ENCODE peak calls at places on chromosomes 3 and 15, in ten cellular contexts. Y is esophagus squamous epithelium, M is adrenal gland, A is IMR-90, V is upper lobe of left lung, G is right lobe of liver, Q is body of pancreas, E is breast epithelium, Z is uterus, R is GM12878. J is an unnamed sample.

GRCh38 chr3:129428020-129428381 is 435 bp downstream of the EFCAB12 start:
- DNase-seq in Y (no peak), V (no peak), Q (no peak), E (no peak), Z (no peak), A (no peak), R (no peak), M (peak; percentile 58), G (no peak), J (no peak)

GRCh38 chr15:70247281-70247680 is 149.6 kb upstream of the TLE3 start:
- DNase-seq in Q (no peak), E (no peak), A (no peak), V (no peak), G (no peak), Y (no peak), M (no peak), R (no peak), Z (no peak), J (no peak)

GRCh38 chr3:129013491-129013891 is 12.4 kb downstream of the EFCC1 start:
- DNase-seq in Y (no peak), V (no peak), Q (no peak), G (no peak), R (no peak), Z (no peak), E (no peak), A (no peak), M (no peak), J (peak; percentile 71)

GRCh38 chr3:190017575-190018288 is 103.0 kb downstream of the P3H2 start:
- DNase-seq in V (no peak), G (no peak), M (peak; percentile 80), R (no peak), E (no peak), Y (no peak), Z (no peak), Q (peak; percentile 23), A (peak; percentile 84), J (peak; percentile 17)

GRCh38 chr15:88615303-88616107 is 5.6 kb upstream of the AEN start:
- DNase-seq in E (no peak), A (no peak), Y (no peak), M (no peak), R (no peak), V (no peak), Q (peak; percentile 82), G (peak; percentile 85), Z (no peak), J (no peak)

GRCh38 chr3:115646027-115646690 is 22.8 kb downstream of the GAP43 start:
- DNase-seq in R (no peak), Z (no peak), E (no peak), G (no peak), V (no peak), M (no peak), A (no peak), Y (no peak), Q (no peak), J (no peak)

GRCh38 chr3:86929046-86929445 is 61.9 kb downstream of the VGLL3 start:
- DNase-seq in Z (no peak), G (no peak), R (no peak), A (peak; percentile 71), Q (no peak), E (no peak), Y (no peak), V (no peak), M (no peak), J (peak; percentile 41)

GRCh38 chr3:187227658-187228258 is 30.5 kb downstream of the RTP1 start:
- DNase-seq in M (no peak), V (no peak), Y (no peak), Z (no peak), Q (no peak), A (peak; percentile 86), E (no peak), G (no peak), R (no peak), J (peak; percentile 83)

GRCh38 chr3:187473778-187474406 is 105.7 kb downstream of the RTP4 start:
- DNase-seq in Q (no peak), Z (no peak), R (no peak), G (no peak), V (no peak), M (no peak), E (no peak), A (no peak), Y (no peak), J (no peak)

GRCh38 chr15:60708684-60709083 is 229.7 kb upstream of the ICE2 start:
- DNase-seq in Q (no peak), V (no peak), M (peak; percentile 62), E (no peak), Z (no peak), Y (no peak), A (peak; percentile 99), R (no peak), G (no peak), J (no peak)

DNA sequence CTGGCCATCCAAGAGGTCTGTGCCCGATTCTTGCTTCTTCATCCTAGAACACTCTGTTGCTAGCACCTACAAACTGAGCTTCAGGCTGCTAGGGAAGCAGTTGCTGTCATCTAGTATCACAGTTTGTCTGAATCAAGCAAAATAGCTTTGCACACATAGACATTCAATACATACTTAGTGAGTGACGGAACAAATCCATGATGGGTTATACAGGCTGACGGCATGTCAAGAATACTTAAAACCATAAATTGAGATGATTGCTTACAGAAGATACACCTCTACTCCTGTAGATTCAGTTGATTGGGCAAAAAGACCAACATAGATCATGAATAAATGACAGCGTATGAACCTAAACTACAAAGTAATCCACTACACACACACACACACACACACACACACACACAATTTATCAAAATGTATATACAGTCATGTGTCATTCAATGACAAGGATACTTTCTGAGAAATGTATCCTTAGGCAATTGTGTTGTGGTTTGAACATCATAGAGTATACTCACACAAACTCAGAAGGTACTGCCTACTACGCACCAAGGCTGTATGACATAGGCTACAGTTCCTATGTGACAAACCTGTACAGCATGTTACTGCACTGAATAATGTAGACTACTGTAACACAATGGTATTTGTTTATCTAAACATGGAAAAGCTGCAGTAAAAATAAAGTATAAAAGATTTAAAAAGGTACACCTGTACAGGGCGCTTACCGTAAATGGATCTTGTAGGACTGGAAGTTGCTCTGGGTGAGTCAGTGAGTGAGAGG is 14.4 kb upstream of the HEG1 start:
- DNase-seq in M (no peak), E (no peak), V (no peak), G (no peak), R (no peak), Z (no peak), Y (no peak), Q (no peak), A (no peak), J (no peak)
- TF ChIP-seq POLR2A in M (no peak), E (no peak), V (no peak), G (no peak), R (no peak), Z (no peak), Y (no peak), Q (no peak), A (no peak), J (no peak)

GRCh38 chr15:41574158-41574557 is 15.1 kb downstream of the TYRO3 start:
- DNase-seq in A (no peak), Z (no peak), Y (no peak), G (no peak), E (no peak), M (no peak), Q (no peak), V (no peak), R (no peak), J (no peak)

GRCh38 chr15:41581110-41581509 is 22.1 kb downstream of the TYRO3 start:
- DNase-seq in M (no peak), Y (no peak), G (no peak), A (no peak), E (no peak), V (peak; percentile 38), R (no peak), Z (no peak), Q (no peak), J (no peak)

GRCh38 chr15:41578736-41579383 is 19.8 kb downstream of the TYRO3 start:
- DNase-seq in Q (no peak), V (no peak), M (no peak), G (no peak), A (no peak), Y (no peak), E (no peak), R (no peak), Z (no peak), J (no peak)

GRCh38 chr15:41575282-41575681 is 16.3 kb downstream of the TYRO3 start:
- DNase-seq in R (no peak), E (no peak), Q (peak; percentile 57), V (no peak), G (no peak), A (no peak), M (no peak), Y (no peak), Z (no peak), J (no peak)

GRCh38 chr15:41577863-41578735 is 19.1 kb downstream of the TYRO3 start:
- DNase-seq in A (no peak), R (no peak), Q (no peak), M (no peak), G (no peak), V (no peak), E (no peak), Y (no peak), Z (no peak), J (no peak)
- TF ChIP-seq POLR2A in A (no peak), R (no peak), Q (no peak), M (no peak), G (no peak), V (no peak), E (no peak), Y (no peak), Z (no peak), J (no peak)

DNA sequence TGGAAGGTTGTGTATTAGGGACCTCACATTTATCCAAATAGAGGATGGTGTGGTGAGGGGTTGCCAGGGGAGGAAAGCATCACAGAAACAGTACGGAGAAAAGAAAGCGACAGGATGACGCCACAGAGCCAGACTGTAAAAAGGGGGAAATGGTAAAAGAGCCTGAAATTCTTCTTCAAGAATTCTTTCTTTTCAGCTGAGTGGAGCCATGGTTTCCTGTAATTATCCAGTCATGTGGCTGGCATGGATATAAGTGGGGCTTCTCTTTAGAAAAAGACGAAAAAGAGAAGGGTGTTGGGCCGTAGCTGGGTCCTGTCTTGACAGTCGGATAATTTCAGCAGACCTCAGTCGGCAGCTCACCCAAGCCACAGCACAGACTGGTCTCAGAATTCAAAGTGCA is 24.5 kb upstream of the PSMD6 start:
- DNase-seq in V (no peak), Q (no peak), M (no peak), A (no peak), Z (no peak), R (no peak), E (no peak), Y (no peak), G (no peak), J (no peak)
- TF ChIP-seq POLR2A in V (no peak), Q (no peak), M (no peak), A (no peak), Z (no peak), R (no peak), E (no peak), Y (no peak), G (no peak), J (no peak)

DNA sequence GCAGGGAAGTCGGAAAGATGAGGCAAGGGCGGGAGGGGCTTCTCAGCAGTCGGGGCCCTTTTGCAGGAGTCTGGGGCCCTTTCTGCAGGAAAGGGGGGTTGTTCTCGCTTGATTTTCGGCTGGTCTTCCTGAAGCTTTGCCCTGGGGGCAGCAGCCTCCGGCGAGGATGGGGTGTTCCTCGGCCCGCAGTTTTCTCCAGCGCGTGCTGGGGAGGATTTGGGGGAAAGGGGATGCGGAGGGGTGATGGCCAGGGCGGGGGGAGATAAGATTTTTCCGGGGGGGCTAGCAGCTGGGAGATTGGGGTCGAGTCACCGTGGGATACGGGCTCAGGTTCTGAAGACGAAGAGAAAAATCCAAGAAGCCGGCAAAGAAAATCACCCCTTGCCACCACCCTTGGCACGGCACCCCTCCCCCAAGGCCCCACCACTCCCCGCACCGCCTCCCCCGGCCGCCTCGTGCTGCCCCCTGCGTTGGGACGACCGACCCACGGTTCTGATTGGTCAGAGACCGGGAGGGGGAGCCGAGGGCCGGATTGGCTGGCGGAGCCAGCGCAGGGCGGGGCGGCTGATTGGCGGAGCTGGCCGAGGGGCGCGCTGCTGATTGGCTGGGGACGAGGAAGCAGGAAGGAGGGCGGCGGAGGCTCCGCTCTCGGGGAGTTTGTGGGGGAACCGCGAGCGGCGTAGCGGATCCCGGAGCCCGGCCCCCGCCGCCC is at the start of gene BAHD1:
- DNase-seq in V (peak; percentile 97), M (peak; percentile 98), R (peak; percentile 76), A (peak; percentile 92), E (peak; percentile 93), G (peak; percentile 98), Q (peak; percentile 96), Y (peak; percentile 75), Z (peak; percentile 97), J (peak; percentile 100)
- TF ChIP-seq POLR2A in V (peak; percentile 51), M (no peak), R (peak; percentile 78), A (no peak), E (no peak), G (no peak), Q (no peak), Y (no peak), Z (no peak), J (peak; percentile 24)

J was measured in H54.